ENCODE peak calls at places on chromosomes 6 and 20, in eight cellular contexts. E is cardiac fibroblast, H is HepG2, O is vagina, Y is epithelial cell of proximal tubule, U is pancreas, A is HFFc6, C is fibroblast of pulmonary artery. G is an unnamed sample.

GRCh38 chr20:1509237-1509636 is 18.0 kb upstream of the SIRPB2 start:
- DNase-seq in E (peak), H (peak), O (no peak), Y (no peak), U (no peak), A (peak), C (peak), G (peak)

GRCh38 chr20:8664778-8665177 is 404.1 kb upstream of the PLCB4 start:
- DNase-seq in E (no peak), H (no peak), O (no peak), Y (no peak), U (no peak), A (no peak), C (no peak), G (no peak)

GRCh38 chr20:57999465-58000111 is 228.9 kb downstream of the ANKRD60 start:
- DNase-seq in E (no peak), H (no peak), O (no peak), Y (no peak), U (no peak), A (no peak), C (no peak), G (no peak)

GRCh38 chr6:28948782-28949486 is 25.1 kb upstream of the TRIM27 start:
- DNase-seq in E (no peak), H (peak), O (no peak), Y (no peak), U (no peak), A (no peak), C (no peak), G (no peak)

GRCh38 chr6:121839891-121840290 is 404.4 kb downstream of the GJA1 start:
- DNase-seq in E (peak), H (no peak), O (no peak), Y (no peak), U (no peak), A (no peak), C (peak), G (no peak)

GRCh38 chr20:24782221-24782620 is 166.8 kb upstream of the CST7 start:
- DNase-seq in E (no peak), H (no peak), O (no peak), Y (no peak), U (no peak), A (no peak), C (no peak), G (no peak)

GRCh38 chr6:28657756-28658465 is 132.2 kb downstream of the GPX5 start:
- DNase-seq in E (peak), H (peak), O (no peak), Y (no peak), U (no peak), A (peak), C (peak), G (peak)

GRCh38 chr6:109187399-109188114 is 92.2 kb downstream of the CEP57L1 start:
- DNase-seq in E (peak), H (peak), O (no peak), Y (no peak), U (peak), A (no peak), C (peak), G (peak)

GRCh38 chr6:38337819-38338465 is 301.8 kb downstream of the BTBD9 start:
- DNase-seq in E (peak), H (peak), O (no peak), Y (no peak), U (no peak), A (peak), C (peak), G (no peak)

GRCh38 chr6:71349395-71349794 is 60.8 kb downstream of the OGFRL1 start:
- DNase-seq in E (peak), H (peak), O (no peak), Y (no peak), U (no peak), A (peak), C (peak), G (peak)

GRCh38 chr6:139996253-139996834 is 621.9 kb upstream of the CITED2 start:
- DNase-seq in E (peak), H (peak), O (no peak), Y (no peak), U (no peak), A (no peak), C (no peak), G (peak)

GRCh38 chr20:40279390-40279789 is 409.6 kb downstream of the MAFB start:
- DNase-seq in E (peak), H (no peak), O (no peak), Y (no peak), U (no peak), A (peak), C (peak), G (no peak)

GRCh38 chr6:15252205-15252604 is 6.3 kb downstream of the JARID2 start:
- DNase-seq in E (no peak), H (no peak), O (no peak), Y (no peak), U (no peak), A (no peak), C (no peak), G (no peak)

GRCh38 chr6:170049641-170050491 is 241.0 kb downstream of the DLL1 start:
- DNase-seq in E (peak), H (no peak), O (no peak), Y (no peak), U (peak), A (no peak), C (peak), G (no peak)

GRCh38 chr6:110530671-110531070 is 54.3 kb upstream of the SLC22A16 start:
- DNase-seq in E (peak), H (no peak), O (no peak), Y (no peak), U (no peak), A (no peak), C (no peak), G (no peak)

GRCh38 chr6:143609501-143609900 is 68.3 kb upstream of the PHACTR2 start:
- DNase-seq in E (no peak), H (no peak), O (no peak), Y (no peak), U (no peak), A (no peak), C (no peak), G (no peak)

GRCh38 chr6:124974770-124975377 is 12.6 kb downstream of the RNF217 start:
- DNase-seq in E (no peak), H (no peak), O (no peak), Y (no peak), U (no peak), A (no peak), C (no peak), G (no peak)

GRCh38 chr20:19786311-19786710 is 28.3 kb downstream of the RIN2 start:
- DNase-seq in E (peak), H (no peak), O (no peak), Y (peak), U (no peak), A (peak), C (peak), G (no peak)

GRCh38 chr6:164825386-164825785 is 484.0 kb downstream of the C6orf118 start:
- DNase-seq in E (no peak), H (no peak), O (no peak), Y (no peak), U (no peak), A (no peak), C (no peak), G (no peak)

GRCh38 chr20:52722926-52723325 is 249.2 kb upstream of the TSHZ2 start:
- DNase-seq in E (no peak), H (no peak), O (no peak), Y (no peak), U (no peak), A (no peak), C (no peak), G (no peak)

GRCh38 chr6:89605861-89606260 is 32.7 kb downstream of the LYRM2 start:
- DNase-seq in E (no peak), H (no peak), O (no peak), Y (no peak), U (no peak), A (no peak), C (no peak), G (no peak)

GRCh38 chr20:21352703-21353102 is 44.6 kb downstream of the NKX2-4 start:
- DNase-seq in E (peak), H (peak), O (no peak), Y (no peak), U (no peak), A (peak), C (peak), G (no peak)

GRCh38 chr6:163983601-163984445 is 569.3 kb downstream of the QKI start:
- DNase-seq in E (no peak), H (no peak), O (no peak), Y (no peak), U (no peak), A (no peak), C (no peak), G (no peak)

GRCh38 chr6:110628330-110628729 is 151.9 kb upstream of the SLC22A16 start:
- DNase-seq in E (peak), H (no peak), O (no peak), Y (no peak), U (no peak), A (peak), C (peak), G (no peak)

GRCh38 chr6:78611886-78612480 is 255.4 kb upstream of the IRAK1BP1 start:
- DNase-seq in E (peak), H (peak), O (no peak), Y (no peak), U (no peak), A (peak), C (peak), G (peak)

GRCh38 chr20:33437141-33437911 is 6.2 kb downstream of the SNTA1 start:
- DNase-seq in E (peak), H (no peak), O (no peak), Y (no peak), U (peak), A (no peak), C (peak), G (no peak)

GRCh38 chr6:139820191-139820590 is 445.7 kb upstream of the CITED2 start:
- DNase-seq in E (peak), H (no peak), O (no peak), Y (no peak), U (no peak), A (peak), C (peak), G (no peak)

GRCh38 chr6:49552596-49552995 is 2.1 kb downstream of the C6orf141 start:
- DNase-seq in E (no peak), H (no peak), O (no peak), Y (no peak), U (no peak), A (no peak), C (no peak), G (no peak)

GRCh38 chr6:135176464-135176863 is 4.6 kb upstream of the MYB start:
- DNase-seq in E (no peak), H (no peak), O (no peak), Y (no peak), U (no peak), A (no peak), C (no peak), G (no peak)

GRCh38 chr6:164051427-164051826 is 636.9 kb downstream of the QKI start:
- DNase-seq in E (no peak), H (no peak), O (no peak), Y (no peak), U (no peak), A (no peak), C (no peak), G (no peak)

GRCh38 chr6:27138837-27139752 is 108.4 kb upstream of the PRSS16 start:
- DNase-seq in E (peak), H (no peak), O (no peak), Y (no peak), U (no peak), A (peak), C (peak), G (peak)

GRCh38 chr6:11969092-11969491 is 43.0 kb upstream of the HIVEP1 start:
- DNase-seq in E (peak), H (no peak), O (no peak), Y (no peak), U (no peak), A (no peak), C (peak), G (no peak)

GRCh38 chr6:148002067-148002466 is 340.6 kb upstream of the SASH1 start:
- DNase-seq in E (no peak), H (no peak), O (no peak), Y (no peak), U (no peak), A (no peak), C (no peak), G (no peak)

GRCh38 chr20:34536798-34537394 is 20.7 kb downstream of the DYNLRB1 start:
- DNase-seq in E (peak), H (peak), O (no peak), Y (no peak), U (peak), A (no peak), C (peak), G (no peak)

GRCh38 chr6:148869589-148869988 is 122.8 kb downstream of the UST start:
- DNase-seq in E (peak), H (no peak), O (no peak), Y (no peak), U (no peak), A (peak), C (peak), G (no peak)

GRCh38 chr6:158938811-158939254 is 61.2 kb downstream of the RSPH3 start:
- DNase-seq in E (peak), H (no peak), O (no peak), Y (no peak), U (no peak), A (peak), C (no peak), G (no peak)
- TF ChIP-seq CTCF in E (no peak), H (no peak), O (no peak), Y (no peak), U (no peak), A (no peak), C (no peak), G (no peak)

DNA sequence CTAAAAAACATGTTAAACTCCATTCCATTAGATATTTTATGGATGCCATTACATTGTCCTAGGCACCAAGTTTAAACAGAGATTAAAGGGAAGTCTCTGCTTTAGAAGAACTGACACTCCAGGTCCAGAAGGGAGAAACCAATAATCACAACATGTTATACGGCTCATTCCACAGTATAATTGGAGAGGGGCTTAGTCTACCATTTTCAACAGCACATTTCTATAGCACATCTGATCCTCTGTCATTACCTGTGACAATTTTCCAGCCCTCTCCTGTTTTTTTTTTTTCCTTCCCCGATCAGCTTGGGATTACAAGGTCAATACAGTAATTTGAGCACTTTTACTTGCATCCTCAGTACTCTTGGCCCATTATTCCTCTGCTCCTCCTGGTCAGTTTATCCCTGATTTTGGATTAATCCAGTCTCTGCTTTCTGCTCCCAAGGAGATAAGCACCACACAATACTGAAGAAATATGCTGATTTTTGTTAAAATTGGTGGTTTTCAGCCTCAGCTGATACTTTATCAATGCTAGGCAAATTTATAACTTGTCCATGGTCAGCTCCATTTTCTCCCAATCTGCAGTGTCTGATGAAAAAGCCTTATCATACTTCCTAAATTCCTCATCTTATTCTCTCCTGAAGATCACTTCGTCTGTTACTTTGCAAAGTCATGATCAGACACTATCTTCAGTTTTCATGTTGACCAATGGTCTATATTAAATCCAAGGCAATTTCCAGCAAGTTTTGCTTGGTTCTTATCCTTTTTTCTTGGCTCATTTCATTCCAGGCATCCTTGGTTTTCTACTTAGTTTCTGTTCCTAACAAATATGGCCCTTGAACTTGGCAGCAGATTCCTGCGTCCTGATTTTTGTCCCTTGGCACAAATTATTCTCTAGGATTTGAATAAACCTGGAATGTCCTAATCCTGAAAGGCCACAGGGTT is 30.8 kb upstream of the SYNCRIP start:
- DNase-seq in E (peak), H (no peak), O (no peak), Y (no peak), U (no peak), A (no peak), C (no peak), G (no peak)
- TF ChIP-seq CTCF in E (no peak), H (no peak), O (no peak), Y (no peak), U (no peak), A (no peak), C (no peak), G (no peak)

GRCh38 chr6:32402812-32403211 is 4.2 kb downstream of the BTNL2 start:
- DNase-seq in E (no peak), H (no peak), O (no peak), Y (no peak), U (no peak), A (no peak), C (no peak), G (no peak)
- TF ChIP-seq CTCF in E (no peak), H (no peak), O (no peak), Y (no peak), U (no peak), A (no peak), C (no peak), G (no peak)

DNA sequence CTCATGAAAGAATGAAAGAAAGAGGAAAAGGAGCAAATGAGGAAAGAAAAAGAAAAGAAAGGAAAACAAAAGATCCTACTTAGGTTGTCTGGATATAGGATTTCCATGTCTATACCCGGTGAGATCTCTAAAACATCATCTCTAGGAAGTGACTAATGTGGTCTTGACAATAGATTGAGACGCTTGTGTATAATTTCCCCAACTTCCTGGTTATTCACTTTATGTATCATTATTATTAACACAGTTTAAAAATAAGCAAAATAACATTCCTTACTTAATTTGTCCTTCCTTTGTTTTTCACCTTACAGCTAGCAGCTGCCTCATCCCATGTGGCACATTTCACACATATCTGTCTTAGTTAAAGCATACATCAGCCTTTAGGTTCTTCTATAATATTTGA is 27.0 kb downstream of the LAMA4 start:
- DNase-seq in E (peak), H (no peak), O (no peak), Y (no peak), U (no peak), A (no peak), C (peak), G (no peak)
- TF ChIP-seq CTCF in E (no peak), H (no peak), O (no peak), Y (no peak), U (no peak), A (no peak), C (no peak), G (no peak)

GRCh38 chr6:32190054-32190945 is at the start of gene PBX2:
- DNase-seq in E (peak), H (peak), O (no peak), Y (no peak), U (peak), A (peak), C (peak), G (peak)
- TF ChIP-seq CTCF in E (no peak), H (peak), O (no peak), Y (no peak), U (no peak), A (no peak), C (no peak), G (no peak)

DNA sequence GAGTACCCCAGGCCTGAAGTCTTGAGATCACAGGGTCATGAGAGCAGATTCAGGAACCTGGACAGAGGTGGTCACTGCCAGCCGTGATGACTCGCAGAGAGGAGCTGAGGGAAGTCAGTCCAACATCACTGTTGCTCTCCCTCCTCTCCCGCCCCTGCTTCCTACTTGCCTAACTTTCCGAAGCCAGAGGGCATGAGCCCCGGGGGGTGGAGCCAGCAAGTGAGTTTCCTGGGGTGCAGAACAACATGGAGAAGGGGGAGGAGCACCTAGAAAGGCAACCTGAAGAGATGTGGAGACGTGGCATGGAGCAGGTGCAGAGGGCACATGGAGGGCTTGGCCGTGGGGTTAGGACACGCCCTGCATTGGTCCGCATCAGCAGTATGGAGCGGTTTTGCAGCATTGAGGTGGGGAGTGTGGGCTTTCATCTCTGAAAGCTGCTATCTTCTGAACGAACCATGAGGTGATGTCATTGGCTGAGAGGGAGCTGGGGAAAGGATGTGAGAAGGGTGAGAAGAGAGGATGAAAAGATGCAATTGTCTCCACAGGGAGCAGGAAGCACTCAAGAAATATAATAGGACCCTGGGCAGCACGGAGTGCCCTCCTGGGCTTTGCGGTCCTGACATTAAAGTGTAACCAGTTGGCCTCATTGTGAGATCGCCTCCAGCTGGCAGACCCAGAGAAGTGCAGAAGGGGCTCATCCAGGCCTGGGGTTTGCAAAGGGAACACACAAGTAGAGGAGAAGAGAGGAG is 25.0 kb downstream of the GDAP1L1 start:
- DNase-seq in E (no peak), H (no peak), O (no peak), Y (no peak), U (no peak), A (no peak), C (no peak), G (no peak)
- TF ChIP-seq CTCF in E (peak), H (peak), O (no peak), Y (peak), U (no peak), A (peak), C (peak), G (no peak)

DNA sequence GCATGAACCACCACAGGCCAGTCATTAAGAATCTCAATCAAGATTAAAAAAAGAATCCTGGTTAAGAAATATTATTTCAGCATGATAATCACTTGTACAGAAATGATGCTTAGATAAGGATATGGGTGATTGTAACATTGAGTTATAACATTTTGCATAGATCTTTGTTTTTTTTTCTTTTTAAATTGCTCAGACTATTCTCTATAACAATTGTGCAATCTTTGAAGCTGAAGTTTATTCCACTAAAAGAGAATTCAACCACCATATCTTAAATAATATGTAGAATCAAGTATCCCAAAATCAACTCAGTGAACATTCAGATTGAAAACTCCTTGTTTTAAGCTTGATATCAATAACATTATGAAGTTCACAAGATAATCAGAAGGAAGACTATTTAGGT is 663 bp upstream of the SMIM28 start:
- DNase-seq in E (no peak), H (no peak), O (no peak), Y (no peak), U (no peak), A (no peak), C (no peak), G (no peak)
- TF ChIP-seq CTCF in E (no peak), H (no peak), O (no peak), Y (no peak), U (no peak), A (no peak), C (no peak), G (no peak)